ENCODE peak calls at places on chromosomes 12 and 14, in five cellular contexts. G is body of pancreas; J is B cell; X is iPS-NIHi11; O is NK-92 treated with Interleukin-12 subunit alpha and Interleukin-12 subunit beta, amount 100 ng/mL, for 24 hours. C is an unnamed sample.
A peak's percentile ranks its signal among the peaks of the same experiment; 100 is the strongest.

GRCh38 chr12:92421701-92422100 is 276.1 kb upstream of the BTG1 start:
- DNase-seq in G (no peak), J (no peak), X (no peak), O (no peak), C (peak; percentile 35)

GRCh38 chr12:49552014-49552413 is 13.2 kb downstream of the KCNH3 start:
- DNase-seq in G (peak; percentile 67), J (no peak), X (no peak), O (no peak), C (no peak)

GRCh38 chr12:52178984-52179383 is 12.8 kb downstream of the KRT80 start:
- DNase-seq in G (no peak), J (no peak), X (no peak), O (no peak), C (no peak)

GRCh38 chr12:81378601-81379000 is 300.7 kb downstream of the ACSS3 start:
- DNase-seq in G (no peak), J (no peak), X (no peak), O (no peak), C (no peak)

GRCh38 chr12:49410833-49411232 is 43.6 kb downstream of the SPATS2 start:
- DNase-seq in G (no peak), J (no peak), X (no peak), O (no peak), C (no peak)

GRCh38 chr12:74725154-74725553 is 187.5 kb downstream of the ATXN7L3B start:
- DNase-seq in G (no peak), J (no peak), X (no peak), O (no peak), C (no peak)

GRCh38 chr12:26434299-26434915 is 239.0 kb downstream of the SSPN start:
- DNase-seq in G (peak; percentile 34), J (peak; percentile 57), X (peak; percentile 78), O (no peak), C (peak; percentile 68)

GRCh38 chr14:99230271-99231141 is 41.5 kb downstream of the BCL11B start:
- DNase-seq in G (no peak), J (no peak), X (peak; percentile 55), O (no peak), C (no peak)

GRCh38 chr12:80400591-80400991 is 43.4 kb upstream of the PTPRQ start:
- DNase-seq in G (no peak), J (no peak), X (peak; percentile 17), O (no peak), C (no peak)

GRCh38 chr14:96994999-96995398 is 197.8 kb downstream of the VRK1 start:
- DNase-seq in G (no peak), J (no peak), X (no peak), O (no peak), C (no peak)

GRCh38 chr12:93824514-93825500 is 147.6 kb downstream of the CRADD start:
- DNase-seq in G (no peak), J (no peak), X (peak; percentile 74), O (no peak), C (no peak)

GRCh38 chr12:89179245-89179644 is 173.1 kb downstream of the DUSP6 start:
- DNase-seq in G (no peak), J (no peak), X (no peak), O (no peak), C (no peak)

GRCh38 chr12:121803861-121804416 is at the start of gene SETD1B:
- DNase-seq in G (peak; percentile 58), J (peak; percentile 70), X (no peak), O (peak; percentile 53), C (peak; percentile 65)

GRCh38 chr14:105879503-105879866 is 353.1 kb downstream of the TMEM121 start:
- DNase-seq in G (no peak), J (no peak), X (no peak), O (no peak), C (no peak)

GRCh38 chr14:63893701-63894458 is 41.1 kb downstream of the SYNE2 start:
- DNase-seq in G (peak; percentile 37), J (no peak), X (no peak), O (no peak), C (no peak)

GRCh38 chr14:105314287-105315185 is at the start of gene PACS2:
- DNase-seq in G (peak; percentile 81), J (peak; percentile 95), X (peak; percentile 100), O (peak; percentile 58), C (peak; percentile 89)

GRCh38 chr12:2845280-2845679 is 10.4 kb upstream of the NRIP2 start:
- DNase-seq in G (no peak), J (no peak), X (no peak), O (no peak), C (peak; percentile 55)

GRCh38 chr12:5264006-5264405 is 167.9 kb upstream of the NTF3 start:
- DNase-seq in G (no peak), J (no peak), X (no peak), O (no peak), C (no peak)